ENCODE peak calls at places on chromosomes 12 and 14, in four cellular contexts. One of them, this sample, is unnamed. For H3K9me3, the result is how much of the 10 kb centered on the place peaks cover.

GRCh38 chr14:68794130-68794855 is 1.4 kb upstream of the ZFP36L1 start:
- DNase-seq in HCT116: no peak
- DNase-seq in spleen: peak
- DNase-seq in sigmoid colon: peak
- DNase-seq in this sample: peak

GRCh38 chr14:97022741-97023140 is 225.6 kb downstream of the VRK1 start:
- DNase-seq in spleen: no peak
- DNase-seq in sigmoid colon: no peak
- DNase-seq in HCT116: no peak
- DNase-seq in this sample: no peak

GRCh38 chr12:124397807-124398577 is 103.1 kb downstream of the RFLNA start:
- DNase-seq in spleen: no peak
- DNase-seq in sigmoid colon: peak
- DNase-seq in HCT116: no peak
- DNase-seq in this sample: no peak

GRCh38 chr14:77805703-77806102 is 5.8 kb downstream of the ADCK1 start:
- DNase-seq in spleen: no peak
- DNase-seq in sigmoid colon: no peak
- DNase-seq in HCT116: no peak
- DNase-seq in this sample: no peak

GRCh38 chr12:108734200-108734906 is 3.0 kb upstream of the CORO1C start:
- DNase-seq in HCT116: peak
- DNase-seq in spleen: no peak
- DNase-seq in sigmoid colon: no peak
- DNase-seq in this sample: no peak

GRCh38 chr12:107762874-107763273 is 1.9 kb upstream of the PRDM4 start:
- DNase-seq in spleen: no peak
- DNase-seq in sigmoid colon: no peak
- DNase-seq in HCT116: no peak
- DNase-seq in this sample: no peak

GRCh38 chr12:54759751-54760150 is 94.6 kb upstream of the MUCL1 start:
- DNase-seq in spleen: no peak
- DNase-seq in HCT116: peak
- DNase-seq in sigmoid colon: no peak
- DNase-seq in this sample: no peak

GRCh38 chr12:98232753-98233385 is 282.5 kb upstream of the TMPO start:
- DNase-seq in spleen: no peak
- DNase-seq in HCT116: no peak
- DNase-seq in sigmoid colon: no peak
- DNase-seq in this sample: no peak

GRCh38 chr12:3732901-3733300 is 20.0 kb downstream of the CRACR2A start:
- DNase-seq in spleen: no peak
- DNase-seq in HCT116: no peak
- DNase-seq in sigmoid colon: no peak
- DNase-seq in this sample: no peak

GRCh38 chr12:125583071-125583470 is 517.8 kb downstream of the AACS start:
- DNase-seq in spleen: no peak
- DNase-seq in sigmoid colon: no peak
- DNase-seq in HCT116: no peak
- DNase-seq in this sample: no peak

GRCh38 chr14:77063581-77064289 is 34.3 kb upstream of the CIPC start:
- DNase-seq in spleen: no peak
- DNase-seq in HCT116: no peak
- DNase-seq in sigmoid colon: no peak
- DNase-seq in this sample: no peak

GRCh38 chr12:95118138-95118787 is 44.8 kb upstream of the NR2C1 start:
- DNase-seq in sigmoid colon: no peak
- DNase-seq in spleen: no peak
- DNase-seq in HCT116: no peak
- DNase-seq in this sample: no peak

GRCh38 chr12:92038476-92038875 is 107.2 kb downstream of the BTG1 start:
- DNase-seq in sigmoid colon: no peak
- DNase-seq in HCT116: no peak
- DNase-seq in spleen: no peak
- DNase-seq in this sample: no peak

GRCh38 chr12:86675197-86675596 is 419.0 kb upstream of the MGAT4C start:
- DNase-seq in spleen: no peak
- DNase-seq in HCT116: no peak
- DNase-seq in sigmoid colon: no peak
- DNase-seq in this sample: no peak

GRCh38 chr12:75705749-75706719 is 194.6 kb upstream of the KRR1 start:
- DNase-seq in spleen: no peak
- DNase-seq in sigmoid colon: peak
- DNase-seq in HCT116: peak
- DNase-seq in this sample: no peak

GRCh38 chr14:106843951-106844483 is 1317.6 kb downstream of the TMEM121 start:
- DNase-seq in spleen: peak
- DNase-seq in HCT116: no peak
- DNase-seq in sigmoid colon: no peak
- DNase-seq in this sample: no peak

GRCh38 chr12:120101182-120101581 is 15.4 kb downstream of the RAB35 start:
- DNase-seq in HCT116: no peak
- DNase-seq in sigmoid colon: no peak
- DNase-seq in spleen: no peak
- DNase-seq in this sample: no peak

GRCh38 chr14:58027904-58028303 is 124.1 kb downstream of the ARMH4 start:
- DNase-seq in HCT116: no peak
- DNase-seq in sigmoid colon: no peak
- DNase-seq in spleen: no peak
- DNase-seq in this sample: no peak

GRCh38 chr14:72891666-72892102 is 2.2 kb downstream of the DPF3 start:
- DNase-seq in sigmoid colon: no peak
- DNase-seq in spleen: no peak
- DNase-seq in HCT116: no peak
- DNase-seq in this sample: no peak

GRCh38 chr12:1662761-1663439 is 28.0 kb upstream of the ADIPOR2 start:
- DNase-seq in sigmoid colon: peak
- DNase-seq in HCT116: peak
- DNase-seq in spleen: peak
- DNase-seq in this sample: no peak
- H3K4me3 ChIP-seq in sigmoid colon: no peak
- H3K4me3 ChIP-seq in HCT116: peak
- H3K4me3 ChIP-seq in spleen: no peak
- H3K4me3 ChIP-seq in this sample: peak

GRCh38 chr12:34604227-34604626 is 581.9 kb downstream of the ALG10 start:
- DNase-seq in spleen: peak
- DNase-seq in sigmoid colon: no peak
- DNase-seq in HCT116: no peak
- DNase-seq in this sample: peak
- H3K9me3 ChIP-seq in spleen: half or more
- H3K9me3 ChIP-seq in sigmoid colon: under half
- H3K9me3 ChIP-seq in HCT116: under half
- H3K9me3 ChIP-seq in this sample: half or more

GRCh38 chr12:12696562-12697383 is 790 bp upstream of the GPR19 start:
- DNase-seq in HCT116: peak
- DNase-seq in sigmoid colon: peak
- DNase-seq in spleen: peak
- DNase-seq in this sample: peak
- TF ChIP-seq POLR2AphosphoS5 in HCT116: peak
- TF ChIP-seq POLR2AphosphoS5 in sigmoid colon: peak
- TF ChIP-seq POLR2AphosphoS5 in spleen: peak
- TF ChIP-seq POLR2AphosphoS5 in this sample: peak

GRCh38 chr14:91872517-91873470 is 5.5 kb upstream of the TC2N start:
- DNase-seq in sigmoid colon: peak
- DNase-seq in spleen: no peak
- DNase-seq in HCT116: no peak
- DNase-seq in this sample: peak
- H3K4me3 ChIP-seq in sigmoid colon: no peak
- H3K4me3 ChIP-seq in spleen: no peak
- H3K4me3 ChIP-seq in HCT116: no peak
- H3K4me3 ChIP-seq in this sample: peak

GRCh38 chr14:103052407-103052806 is 4.9 kb downstream of the CDC42BPB start:
- DNase-seq in HCT116: no peak
- DNase-seq in spleen: peak
- DNase-seq in sigmoid colon: no peak
- DNase-seq in this sample: no peak
- H3K9me3 ChIP-seq in HCT116: under half
- H3K9me3 ChIP-seq in spleen: under half
- H3K9me3 ChIP-seq in sigmoid colon: under half
- H3K9me3 ChIP-seq in this sample: under half